ENCODE peak calls at places on chromosomes 3 and 15, in six cellular contexts. One of them, this sample, is unnamed.
A peak's percentile ranks its signal among the peaks of the same experiment; 100 is the strongest.

GRCh38 chr3:66452247-66453040 is 48.4 kb downstream of the LRIG1 start:
- DNase-seq in AG04450: no peak
- DNase-seq in esophagus squamous epithelium: no peak
- DNase-seq in Caco-2: no peak
- DNase-seq in Peyer's patch: no peak
- DNase-seq in A549: no peak
- DNase-seq in this sample: no peak

GRCh38 chr3:52289747-52290595 is 2.3 kb downstream of the GLYCTK start:
- DNase-seq in AG04450: no peak
- DNase-seq in esophagus squamous epithelium: no peak
- DNase-seq in Caco-2: peak; percentile 93
- DNase-seq in Peyer's patch: peak; percentile 82
- DNase-seq in A549: no peak
- DNase-seq in this sample: no peak

GRCh38 chr3:124993462-124993861 is 58.9 kb upstream of the MUC13 start:
- DNase-seq in AG04450: no peak
- DNase-seq in esophagus squamous epithelium: no peak
- DNase-seq in Caco-2: no peak
- DNase-seq in Peyer's patch: peak; percentile 52
- DNase-seq in A549: no peak
- DNase-seq in this sample: no peak

GRCh38 chr3:57127849-57128566 is 37.1 kb downstream of the IL17RD start:
- DNase-seq in AG04450: no peak
- DNase-seq in esophagus squamous epithelium: no peak
- DNase-seq in Caco-2: no peak
- DNase-seq in Peyer's patch: no peak
- DNase-seq in A549: no peak
- DNase-seq in this sample: no peak

GRCh38 chr15:60370804-60371700 is 26.7 kb downstream of the ANXA2 start:
- DNase-seq in AG04450: peak; percentile 94
- DNase-seq in esophagus squamous epithelium: no peak
- DNase-seq in Caco-2: no peak
- DNase-seq in Peyer's patch: peak; percentile 77
- DNase-seq in A549: peak; percentile 89
- DNase-seq in this sample: no peak

GRCh38 chr3:159828542-159828943 is 160.1 kb upstream of the IL12A start:
- DNase-seq in AG04450: no peak
- DNase-seq in esophagus squamous epithelium: no peak
- DNase-seq in Caco-2: peak; percentile 32
- DNase-seq in Peyer's patch: no peak
- DNase-seq in A549: peak; percentile 38
- DNase-seq in this sample: no peak

GRCh38 chr3:190094201-190094718 is 26.4 kb downstream of the P3H2 start:
- DNase-seq in AG04450: no peak
- DNase-seq in esophagus squamous epithelium: no peak
- DNase-seq in Caco-2: no peak
- DNase-seq in Peyer's patch: no peak
- DNase-seq in A549: no peak
- DNase-seq in this sample: no peak

GRCh38 chr3:172846706-172847105 is 96.2 kb downstream of the ECT2 start:
- DNase-seq in AG04450: no peak
- DNase-seq in esophagus squamous epithelium: no peak
- DNase-seq in Caco-2: no peak
- DNase-seq in Peyer's patch: no peak
- DNase-seq in A549: no peak
- DNase-seq in this sample: no peak

GRCh38 chr15:42215854-42216829 is 8.0 kb upstream of the VPS39 start:
- DNase-seq in AG04450: no peak
- DNase-seq in esophagus squamous epithelium: no peak
- DNase-seq in Caco-2: no peak
- DNase-seq in Peyer's patch: no peak
- DNase-seq in A549: no peak
- DNase-seq in this sample: no peak

GRCh38 chr3:126956866-126957650 is 25.9 kb upstream of the PLXNA1 start:
- DNase-seq in AG04450: no peak
- DNase-seq in esophagus squamous epithelium: no peak
- DNase-seq in Caco-2: no peak
- DNase-seq in Peyer's patch: peak; percentile 46
- DNase-seq in A549: no peak
- DNase-seq in this sample: no peak

GRCh38 chr3:46662771-46663551 is 30.5 kb downstream of the ALS2CL start:
- DNase-seq in AG04450: no peak
- DNase-seq in esophagus squamous epithelium: no peak
- DNase-seq in Caco-2: no peak
- DNase-seq in Peyer's patch: peak; percentile 49
- DNase-seq in A549: no peak
- DNase-seq in this sample: no peak

GRCh38 chr15:84761534-84762190 is 13.3 kb downstream of the ZNF592 start:
- DNase-seq in AG04450: no peak
- DNase-seq in esophagus squamous epithelium: no peak
- DNase-seq in Caco-2: no peak
- DNase-seq in Peyer's patch: no peak
- DNase-seq in A549: no peak
- DNase-seq in this sample: no peak

GRCh38 chr3:36525115-36525711 is 144.9 kb downstream of the STAC start:
- DNase-seq in AG04450: no peak
- DNase-seq in esophagus squamous epithelium: no peak
- DNase-seq in Caco-2: no peak
- DNase-seq in Peyer's patch: no peak
- DNase-seq in A549: peak; percentile 12
- DNase-seq in this sample: no peak

GRCh38 chr3:172084871-172085556 is 45.6 kb downstream of the FNDC3B start:
- DNase-seq in AG04450: no peak
- DNase-seq in esophagus squamous epithelium: no peak
- DNase-seq in Caco-2: no peak
- DNase-seq in Peyer's patch: no peak
- DNase-seq in A549: no peak
- DNase-seq in this sample: no peak

GRCh38 chr3:78809941-78810340 is 957.9 kb downstream of the ROBO1 start:
- DNase-seq in AG04450: no peak
- DNase-seq in esophagus squamous epithelium: no peak
- DNase-seq in Caco-2: no peak
- DNase-seq in Peyer's patch: no peak
- DNase-seq in A549: no peak
- DNase-seq in this sample: no peak

GRCh38 chr3:69451594-69451993 is 65.7 kb upstream of the FRMD4B start:
- DNase-seq in AG04450: no peak
- DNase-seq in esophagus squamous epithelium: no peak
- DNase-seq in Caco-2: no peak
- DNase-seq in Peyer's patch: no peak
- DNase-seq in A549: no peak
- DNase-seq in this sample: no peak

GRCh38 chr3:138941259-138941885 is 5.6 kb downstream of the FOXL2 start:
- DNase-seq in AG04450: peak; percentile 11
- DNase-seq in esophagus squamous epithelium: no peak
- DNase-seq in Caco-2: peak; percentile 73
- DNase-seq in Peyer's patch: no peak
- DNase-seq in A549: peak; percentile 57
- DNase-seq in this sample: no peak

GRCh38 chr3:16884748-16885587 is at the start of gene PLCL2:
- DNase-seq in AG04450: no peak
- DNase-seq in esophagus squamous epithelium: no peak
- DNase-seq in Caco-2: peak; percentile 4
- DNase-seq in Peyer's patch: peak; percentile 82
- DNase-seq in A549: peak; percentile 57
- DNase-seq in this sample: peak; percentile 79

GRCh38 chr15:81339851-81340250 is 15.9 kb upstream of the STARD5 start:
- DNase-seq in AG04450: no peak
- DNase-seq in esophagus squamous epithelium: no peak
- DNase-seq in Caco-2: no peak
- DNase-seq in Peyer's patch: no peak
- DNase-seq in A549: no peak
- DNase-seq in this sample: no peak

GRCh38 chr3:136343873-136344281 is 93.7 kb downstream of the PCCB start:
- DNase-seq in AG04450: peak; percentile 86
- DNase-seq in esophagus squamous epithelium: no peak
- DNase-seq in Caco-2: peak; percentile 20
- DNase-seq in Peyer's patch: peak; percentile 84
- DNase-seq in A549: peak; percentile 31
- DNase-seq in this sample: no peak

GRCh38 chr15:49720221-49720620 is 99.4 kb downstream of the DTWD1 start:
- DNase-seq in AG04450: no peak
- DNase-seq in esophagus squamous epithelium: no peak
- DNase-seq in Caco-2: no peak
- DNase-seq in Peyer's patch: no peak
- DNase-seq in A549: no peak
- DNase-seq in this sample: no peak
- H3K9me3 ChIP-seq in AG04450: no peaks in the 10 kb centered on the region
- H3K9me3 ChIP-seq in esophagus squamous epithelium: no peaks in the 10 kb centered on the region
- H3K9me3 ChIP-seq in Caco-2: no peaks in the 10 kb centered on the region
- H3K9me3 ChIP-seq in Peyer's patch: no peaks in the 10 kb centered on the region
- H3K9me3 ChIP-seq in A549: no peaks in the 10 kb centered on the region
- H3K9me3 ChIP-seq in this sample: no peaks in the 10 kb centered on the region

GRCh38 chr15:90223441-90224165 is 10.1 kb downstream of the CIB1 start:
- DNase-seq in AG04450: no peak
- DNase-seq in esophagus squamous epithelium: no peak
- DNase-seq in Caco-2: no peak
- DNase-seq in Peyer's patch: no peak
- DNase-seq in A549: no peak
- DNase-seq in this sample: no peak

GRCh38 chr15:90222538-90222937 is 11.2 kb downstream of the CIB1 start:
- DNase-seq in AG04450: no peak
- DNase-seq in esophagus squamous epithelium: no peak
- DNase-seq in Caco-2: no peak
- DNase-seq in Peyer's patch: no peak
- DNase-seq in A549: no peak
- DNase-seq in this sample: no peak

GRCh38 chr15:90219421-90220141 is 14.2 kb downstream of the CIB1 start:
- DNase-seq in AG04450: no peak
- DNase-seq in esophagus squamous epithelium: no peak
- DNase-seq in Caco-2: peak; percentile 63
- DNase-seq in Peyer's patch: peak; percentile 75
- DNase-seq in A549: peak; percentile 89
- DNase-seq in this sample: peak; percentile 52

GRCh38 chr15:90217671-90218394 is 15.9 kb downstream of the CIB1 start:
- DNase-seq in AG04450: no peak
- DNase-seq in esophagus squamous epithelium: no peak
- DNase-seq in Caco-2: no peak
- DNase-seq in Peyer's patch: no peak
- DNase-seq in A549: no peak
- DNase-seq in this sample: no peak

GRCh38 chr15:90221251-90221900 is 12.4 kb downstream of the CIB1 start:
- DNase-seq in AG04450: peak; percentile 53
- DNase-seq in esophagus squamous epithelium: no peak
- DNase-seq in Caco-2: peak; percentile 75
- DNase-seq in Peyer's patch: peak; percentile 86
- DNase-seq in A549: peak; percentile 95
- DNase-seq in this sample: no peak
- TF ChIP-seq CTCF in AG04450: peak; percentile 90
- TF ChIP-seq CTCF in esophagus squamous epithelium: peak; percentile 47
- TF ChIP-seq CTCF in Caco-2: peak; percentile 56
- TF ChIP-seq CTCF in Peyer's patch: peak; percentile 13
- TF ChIP-seq CTCF in A549: peak; percentile 91
- TF ChIP-seq CTCF in this sample: no peak

GRCh38 chr15:79919090-79919748 is 22.4 kb upstream of the MTHFS start:
- DNase-seq in AG04450: no peak
- DNase-seq in esophagus squamous epithelium: no peak
- DNase-seq in Caco-2: no peak
- DNase-seq in Peyer's patch: no peak
- DNase-seq in A549: no peak
- DNase-seq in this sample: no peak

GRCh38 chr15:79918278-79918677 is 21.5 kb upstream of the MTHFS start:
- DNase-seq in AG04450: no peak
- DNase-seq in esophagus squamous epithelium: no peak
- DNase-seq in Caco-2: no peak
- DNase-seq in Peyer's patch: no peak
- DNase-seq in A549: no peak
- DNase-seq in this sample: no peak

GRCh38 chr15:79919749-79920511 is 23.1 kb upstream of the MTHFS start:
- DNase-seq in AG04450: no peak
- DNase-seq in esophagus squamous epithelium: no peak
- DNase-seq in Caco-2: no peak
- DNase-seq in Peyer's patch: no peak
- DNase-seq in A549: no peak
- DNase-seq in this sample: no peak

GRCh38 chr15:79916424-79916823 is 19.6 kb upstream of the MTHFS start:
- DNase-seq in AG04450: no peak
- DNase-seq in esophagus squamous epithelium: no peak
- DNase-seq in Caco-2: no peak
- DNase-seq in Peyer's patch: no peak
- DNase-seq in A549: no peak
- DNase-seq in this sample: no peak

GRCh38 chr15:79914728-79915127 is 17.9 kb upstream of the MTHFS start:
- DNase-seq in AG04450: no peak
- DNase-seq in esophagus squamous epithelium: no peak
- DNase-seq in Caco-2: no peak
- DNase-seq in Peyer's patch: no peak
- DNase-seq in A549: no peak
- DNase-seq in this sample: no peak
- H3K9me3 ChIP-seq in AG04450: peaks cover 31% of the 10 kb centered on the region
- H3K9me3 ChIP-seq in esophagus squamous epithelium: peaks cover 69% of the 10 kb centered on the region
- H3K9me3 ChIP-seq in Caco-2: peaks cover 16% of the 10 kb centered on the region
- H3K9me3 ChIP-seq in Peyer's patch: no peaks in the 10 kb centered on the region
- H3K9me3 ChIP-seq in A549: peaks cover 62% of the 10 kb centered on the region
- H3K9me3 ChIP-seq in this sample: peaks cover 71% of the 10 kb centered on the region

DNA sequence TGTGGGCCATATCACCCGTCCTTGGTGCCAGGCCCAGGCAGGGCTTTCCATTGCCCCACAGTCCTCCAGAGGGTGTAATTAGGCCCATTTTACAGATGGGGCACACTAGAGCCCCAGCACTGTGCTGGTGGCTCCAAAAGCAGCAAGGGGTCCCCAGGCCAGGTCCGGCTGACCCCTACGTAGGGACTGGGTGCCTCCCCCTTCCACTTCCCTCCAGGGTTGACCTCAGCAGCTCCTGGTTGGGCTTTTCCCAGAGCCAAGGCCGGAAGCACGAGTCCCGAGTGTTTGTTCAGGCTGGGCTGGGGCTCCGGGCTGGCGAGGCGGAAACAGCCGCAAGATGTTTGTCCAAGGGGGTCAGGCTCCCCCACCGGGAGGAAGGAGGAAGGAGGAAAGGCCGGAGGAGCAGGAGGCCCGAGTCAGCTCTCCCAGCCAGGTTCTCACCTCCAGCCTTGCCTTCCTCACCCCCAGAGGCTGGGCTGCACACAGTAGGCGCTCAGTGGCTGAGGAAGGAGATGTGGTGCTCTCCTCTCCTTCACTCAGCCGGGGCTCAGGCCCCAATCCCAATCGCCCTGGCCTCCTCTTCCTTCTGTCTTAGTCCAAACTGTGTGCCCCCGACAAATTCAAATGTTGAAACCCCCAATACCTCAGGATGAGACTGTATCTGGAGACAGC is 17.1 kb upstream of the PLXND1 start:
- DNase-seq in AG04450: no peak
- DNase-seq in esophagus squamous epithelium: no peak
- DNase-seq in Caco-2: no peak
- DNase-seq in Peyer's patch: peak; percentile 56
- DNase-seq in A549: no peak
- DNase-seq in this sample: no peak
- TF ChIP-seq CTCF in AG04450: no peak
- TF ChIP-seq CTCF in esophagus squamous epithelium: no peak
- TF ChIP-seq CTCF in Caco-2: no peak
- TF ChIP-seq CTCF in Peyer's patch: no peak
- TF ChIP-seq CTCF in A549: no peak
- TF ChIP-seq CTCF in this sample: no peak

DNA sequence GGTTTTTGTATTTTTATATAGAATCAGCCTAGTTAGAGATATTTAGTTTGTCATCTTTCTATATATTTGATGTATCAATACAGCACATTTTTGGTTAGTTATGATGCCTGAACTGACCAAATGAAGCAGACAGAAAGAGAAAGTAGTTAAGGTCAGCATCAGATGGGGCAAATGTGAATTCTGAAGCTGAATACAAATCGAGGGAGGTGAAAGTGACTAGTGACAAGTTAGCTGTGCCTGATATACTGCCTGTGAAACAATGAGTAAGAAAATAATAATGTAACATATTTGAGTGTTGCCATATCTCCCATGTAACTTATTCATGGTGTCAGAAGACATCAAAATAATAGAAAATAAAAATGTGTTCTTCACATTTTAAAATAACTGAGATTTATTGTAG is 680.3 kb upstream of the SEMA6D start:
- DNase-seq in AG04450: no peak
- DNase-seq in esophagus squamous epithelium: no peak
- DNase-seq in Caco-2: no peak
- DNase-seq in Peyer's patch: no peak
- DNase-seq in A549: no peak
- DNase-seq in this sample: no peak
- H3K9me3 ChIP-seq in AG04450: no peaks in the 10 kb centered on the region
- H3K9me3 ChIP-seq in esophagus squamous epithelium: no peaks in the 10 kb centered on the region
- H3K9me3 ChIP-seq in Caco-2: no peaks in the 10 kb centered on the region
- H3K9me3 ChIP-seq in Peyer's patch: no peaks in the 10 kb centered on the region
- H3K9me3 ChIP-seq in A549: no peaks in the 10 kb centered on the region
- H3K9me3 ChIP-seq in this sample: no peaks in the 10 kb centered on the region